ENCODE peak calls at places on chromosome X, in nine cellular contexts. One of them, this sample, is unnamed.

GRCh38 chrX:38817004-38817703 is 15.9 kb downstream of the MID1IP1 start:
- DNase-seq in ovary: peak; percentile 68
- DNase-seq in endodermal cell: peak; percentile 57
- DNase-seq in NB4: peak; percentile 71
- DNase-seq in BJ: no peak
- DNase-seq in sigmoid colon: peak; percentile 73
- DNase-seq in progenitor cell of endocrine pancreas: no peak
- DNase-seq in OCI-LY7: no peak
- DNase-seq in astrocyte of the spinal cord: no peak
- DNase-seq in this sample: no peak

GRCh38 chrX:21766101-21766500 is 8.2 kb upstream of the SMPX start:
- DNase-seq in ovary: no peak
- DNase-seq in endodermal cell: no peak
- DNase-seq in NB4: no peak
- DNase-seq in BJ: no peak
- DNase-seq in sigmoid colon: no peak
- DNase-seq in progenitor cell of endocrine pancreas: no peak
- DNase-seq in OCI-LY7: no peak
- DNase-seq in astrocyte of the spinal cord: no peak
- DNase-seq in this sample: no peak

GRCh38 chrX:66014560-66014959 is 25.3 kb downstream of the VSIG4 start:
- DNase-seq in ovary: no peak
- DNase-seq in endodermal cell: no peak
- DNase-seq in NB4: peak; percentile 57
- DNase-seq in BJ: no peak
- DNase-seq in sigmoid colon: no peak
- DNase-seq in progenitor cell of endocrine pancreas: no peak
- DNase-seq in OCI-LY7: no peak
- DNase-seq in astrocyte of the spinal cord: no peak
- DNase-seq in this sample: no peak

GRCh38 chrX:21932277-21932996 is 8.1 kb upstream of the SMS start:
- DNase-seq in ovary: no peak
- DNase-seq in endodermal cell: peak; percentile 22
- DNase-seq in NB4: peak; percentile 65
- DNase-seq in BJ: peak; percentile 70
- DNase-seq in sigmoid colon: no peak
- DNase-seq in progenitor cell of endocrine pancreas: no peak
- DNase-seq in OCI-LY7: no peak
- DNase-seq in astrocyte of the spinal cord: peak; percentile 91
- DNase-seq in this sample: peak; percentile 80

GRCh38 chrX:78769933-78770332 is 22.4 kb downstream of the LPAR4 start:
- DNase-seq in ovary: no peak
- DNase-seq in endodermal cell: no peak
- DNase-seq in NB4: no peak
- DNase-seq in BJ: no peak
- DNase-seq in sigmoid colon: no peak
- DNase-seq in progenitor cell of endocrine pancreas: no peak
- DNase-seq in OCI-LY7: no peak
- DNase-seq in astrocyte of the spinal cord: no peak
- DNase-seq in this sample: no peak

GRCh38 chrX:56853436-56853835 is 124.4 kb downstream of the NBDY start:
- DNase-seq in ovary: no peak
- DNase-seq in endodermal cell: no peak
- DNase-seq in NB4: no peak
- DNase-seq in BJ: no peak
- DNase-seq in sigmoid colon: no peak
- DNase-seq in progenitor cell of endocrine pancreas: no peak
- DNase-seq in OCI-LY7: no peak
- DNase-seq in astrocyte of the spinal cord: no peak
- DNase-seq in this sample: no peak

GRCh38 chrX:44970709-44971108 is 97.7 kb downstream of the KDM6A start:
- DNase-seq in ovary: no peak
- DNase-seq in endodermal cell: no peak
- DNase-seq in NB4: no peak
- DNase-seq in BJ: no peak
- DNase-seq in sigmoid colon: no peak
- DNase-seq in progenitor cell of endocrine pancreas: no peak
- DNase-seq in OCI-LY7: no peak
- DNase-seq in astrocyte of the spinal cord: no peak
- DNase-seq in this sample: no peak

GRCh38 chrX:74421181-74422028 is at the start of gene SLC16A2:
- DNase-seq in ovary: peak; percentile 72
- DNase-seq in endodermal cell: peak; percentile 85
- DNase-seq in NB4: peak; percentile 93
- DNase-seq in BJ: peak; percentile 35
- DNase-seq in sigmoid colon: peak; percentile 93
- DNase-seq in progenitor cell of endocrine pancreas: peak; percentile 42
- DNase-seq in OCI-LY7: no peak
- DNase-seq in astrocyte of the spinal cord: peak; percentile 83
- DNase-seq in this sample: peak; percentile 52

GRCh38 chrX:71546879-71547278 is 14.0 kb downstream of the OGT start:
- DNase-seq in ovary: no peak
- DNase-seq in endodermal cell: no peak
- DNase-seq in NB4: no peak
- DNase-seq in BJ: no peak
- DNase-seq in sigmoid colon: no peak
- DNase-seq in progenitor cell of endocrine pancreas: no peak
- DNase-seq in OCI-LY7: no peak
- DNase-seq in astrocyte of the spinal cord: no peak
- DNase-seq in this sample: no peak

GRCh38 chrX:15471016-15471415 is 22.1 kb downstream of the PIR start:
- DNase-seq in ovary: peak; percentile 55
- DNase-seq in endodermal cell: peak; percentile 90
- DNase-seq in NB4: peak; percentile 65
- DNase-seq in BJ: no peak
- DNase-seq in sigmoid colon: peak; percentile 69
- DNase-seq in progenitor cell of endocrine pancreas: peak; percentile 54
- DNase-seq in OCI-LY7: peak; percentile 50
- DNase-seq in astrocyte of the spinal cord: peak; percentile 44
- DNase-seq in this sample: no peak

GRCh38 chrX:70424801-70425200 is 1.7 kb downstream of the GDPD2 start:
- DNase-seq in ovary: no peak
- DNase-seq in endodermal cell: no peak
- DNase-seq in NB4: no peak
- DNase-seq in BJ: no peak
- DNase-seq in sigmoid colon: no peak
- DNase-seq in progenitor cell of endocrine pancreas: no peak
- DNase-seq in OCI-LY7: no peak
- DNase-seq in astrocyte of the spinal cord: no peak
- DNase-seq in this sample: no peak

GRCh38 chrX:11103751-11104150 is 7.4 kb upstream of the HCCS start:
- DNase-seq in ovary: no peak
- DNase-seq in endodermal cell: no peak
- DNase-seq in NB4: no peak
- DNase-seq in BJ: no peak
- DNase-seq in sigmoid colon: no peak
- DNase-seq in progenitor cell of endocrine pancreas: no peak
- DNase-seq in OCI-LY7: no peak
- DNase-seq in astrocyte of the spinal cord: no peak
- DNase-seq in this sample: no peak

GRCh38 chrX:111503594-111503993 is 7.9 kb upstream of the SERTM2 start:
- DNase-seq in ovary: no peak
- DNase-seq in endodermal cell: no peak
- DNase-seq in NB4: no peak
- DNase-seq in BJ: no peak
- DNase-seq in sigmoid colon: no peak
- DNase-seq in progenitor cell of endocrine pancreas: no peak
- DNase-seq in OCI-LY7: no peak
- DNase-seq in astrocyte of the spinal cord: no peak
- DNase-seq in this sample: no peak

GRCh38 chrX:65673857-65674350 is 6.5 kb downstream of the MSN start:
- DNase-seq in ovary: no peak
- DNase-seq in endodermal cell: no peak
- DNase-seq in NB4: no peak
- DNase-seq in BJ: no peak
- DNase-seq in sigmoid colon: no peak
- DNase-seq in progenitor cell of endocrine pancreas: no peak
- DNase-seq in OCI-LY7: no peak
- DNase-seq in astrocyte of the spinal cord: no peak
- DNase-seq in this sample: no peak

GRCh38 chrX:48575642-48576041 is 1.4 kb downstream of the RBM3 start:
- DNase-seq in ovary: no peak
- DNase-seq in endodermal cell: no peak
- DNase-seq in NB4: no peak
- DNase-seq in BJ: no peak
- DNase-seq in sigmoid colon: no peak
- DNase-seq in progenitor cell of endocrine pancreas: no peak
- DNase-seq in OCI-LY7: no peak
- DNase-seq in astrocyte of the spinal cord: no peak
- DNase-seq in this sample: no peak

GRCh38 chrX:48574270-48575266 is at the start of gene RBM3:
- DNase-seq in ovary: peak; percentile 91
- DNase-seq in endodermal cell: peak; percentile 94
- DNase-seq in NB4: peak; percentile 94
- DNase-seq in BJ: peak; percentile 66
- DNase-seq in sigmoid colon: peak; percentile 97
- DNase-seq in progenitor cell of endocrine pancreas: peak; percentile 66
- DNase-seq in OCI-LY7: peak; percentile 92
- DNase-seq in astrocyte of the spinal cord: peak; percentile 93
- DNase-seq in this sample: peak; percentile 69

GRCh38 chrX:48573690-48574269 is 504 bp upstream of the RBM3 start:
- DNase-seq in ovary: peak; percentile 58
- DNase-seq in endodermal cell: no peak
- DNase-seq in NB4: no peak
- DNase-seq in BJ: no peak
- DNase-seq in sigmoid colon: peak; percentile 75
- DNase-seq in progenitor cell of endocrine pancreas: no peak
- DNase-seq in OCI-LY7: no peak
- DNase-seq in astrocyte of the spinal cord: peak; percentile 21
- DNase-seq in this sample: no peak

DNA sequence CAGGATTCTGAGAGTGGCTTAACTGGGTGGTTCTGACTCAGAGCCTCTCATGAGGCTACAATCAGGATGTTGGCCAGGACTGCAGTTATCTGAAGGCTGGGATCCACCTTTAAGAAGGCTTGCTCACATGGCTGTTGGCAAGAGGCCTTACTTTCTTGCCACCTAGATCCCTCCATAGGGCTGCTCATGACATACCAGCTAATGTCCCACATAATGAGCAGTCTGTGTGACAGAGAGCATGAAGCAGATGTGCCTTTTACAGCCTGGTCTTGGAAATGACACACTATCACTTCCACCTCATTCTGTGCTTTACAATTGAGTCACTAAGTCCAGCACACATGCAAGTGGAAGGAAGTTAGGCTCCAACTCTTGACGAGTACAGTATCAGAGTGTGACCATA is 4.3 kb upstream of the RBM3 start:
- DNase-seq in ovary: no peak
- DNase-seq in endodermal cell: no peak
- DNase-seq in NB4: peak; percentile 36
- DNase-seq in BJ: no peak
- DNase-seq in sigmoid colon: no peak
- DNase-seq in progenitor cell of endocrine pancreas: no peak
- DNase-seq in OCI-LY7: no peak
- DNase-seq in astrocyte of the spinal cord: peak; percentile 35
- DNase-seq in this sample: no peak
- TF ChIP-seq CTCF in ovary: no peak
- TF ChIP-seq CTCF in endodermal cell: no peak
- TF ChIP-seq CTCF in NB4: no peak
- TF ChIP-seq CTCF in BJ: no peak
- TF ChIP-seq CTCF in sigmoid colon: no peak
- TF ChIP-seq CTCF in progenitor cell of endocrine pancreas: no peak
- TF ChIP-seq CTCF in OCI-LY7: no peak
- TF ChIP-seq CTCF in astrocyte of the spinal cord: no peak
- TF ChIP-seq CTCF in this sample: no peak

GRCh38 chrX:100363926-100364325 is 46.1 kb downstream of the PCDH19 start:
- DNase-seq in ovary: no peak
- DNase-seq in endodermal cell: no peak
- DNase-seq in NB4: peak; percentile 0
- DNase-seq in BJ: no peak
- DNase-seq in sigmoid colon: no peak
- DNase-seq in progenitor cell of endocrine pancreas: no peak
- DNase-seq in OCI-LY7: no peak
- DNase-seq in astrocyte of the spinal cord: no peak
- DNase-seq in this sample: no peak

GRCh38 chrX:100373673-100374072 is 36.4 kb downstream of the PCDH19 start:
- DNase-seq in ovary: no peak
- DNase-seq in endodermal cell: no peak
- DNase-seq in NB4: no peak
- DNase-seq in BJ: no peak
- DNase-seq in sigmoid colon: no peak
- DNase-seq in progenitor cell of endocrine pancreas: no peak
- DNase-seq in OCI-LY7: peak; percentile 44
- DNase-seq in astrocyte of the spinal cord: no peak
- DNase-seq in this sample: no peak

DNA sequence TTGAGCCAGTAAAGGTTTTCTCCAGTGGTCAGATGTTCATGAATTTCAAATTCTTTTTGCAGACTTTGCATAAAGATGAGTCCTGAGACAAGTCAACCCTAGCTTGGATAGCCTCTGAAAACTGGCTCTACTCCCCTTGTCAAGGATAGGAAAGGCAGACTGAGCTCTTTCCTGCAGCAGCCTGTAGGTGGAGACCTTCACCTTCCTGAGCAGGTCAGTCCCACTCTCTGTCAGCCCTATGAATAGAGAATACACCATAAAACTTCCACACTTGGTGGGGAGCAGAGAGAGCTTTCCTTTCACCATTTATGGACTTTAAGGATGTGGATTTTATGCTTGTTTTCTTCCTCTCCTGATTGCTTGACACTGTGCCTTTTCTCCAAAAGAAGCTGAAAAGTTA is 41.9 kb downstream of the PCDH19 start:
- DNase-seq in ovary: no peak
- DNase-seq in endodermal cell: peak; percentile 70
- DNase-seq in NB4: peak; percentile 25
- DNase-seq in BJ: no peak
- DNase-seq in sigmoid colon: no peak
- DNase-seq in progenitor cell of endocrine pancreas: no peak
- DNase-seq in OCI-LY7: peak; percentile 11
- DNase-seq in astrocyte of the spinal cord: no peak
- DNase-seq in this sample: no peak
- TF ChIP-seq CTCF in ovary: no peak
- TF ChIP-seq CTCF in endodermal cell: peak; percentile 84
- TF ChIP-seq CTCF in NB4: peak; percentile 46
- TF ChIP-seq CTCF in BJ: peak; percentile 28
- TF ChIP-seq CTCF in sigmoid colon: no peak
- TF ChIP-seq CTCF in progenitor cell of endocrine pancreas: peak; percentile 54
- TF ChIP-seq CTCF in OCI-LY7: peak; percentile 61
- TF ChIP-seq CTCF in astrocyte of the spinal cord: peak; percentile 30
- TF ChIP-seq CTCF in this sample: peak; percentile 37

DNA sequence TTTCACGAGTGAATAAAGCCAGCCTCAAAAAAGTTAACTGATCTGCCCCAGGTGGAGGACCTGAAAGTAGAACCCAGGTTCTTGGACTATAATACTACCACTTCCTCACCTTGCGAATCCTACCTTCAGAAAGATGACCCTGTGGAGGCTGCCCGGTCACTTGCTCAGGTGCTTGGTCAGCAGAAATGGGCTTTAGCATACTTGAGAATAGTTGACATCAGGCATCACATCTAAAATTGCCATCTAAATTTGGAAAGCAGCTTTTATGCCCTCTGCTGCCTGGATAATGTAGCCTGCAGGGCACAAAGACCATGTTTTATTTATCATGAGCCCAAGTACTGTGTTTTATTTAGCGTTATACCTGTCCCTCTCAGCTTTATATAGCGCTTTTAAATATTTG is 3.0 kb downstream of the BCLAF3 start:
- DNase-seq in ovary: no peak
- DNase-seq in endodermal cell: no peak
- DNase-seq in NB4: no peak
- DNase-seq in BJ: no peak
- DNase-seq in sigmoid colon: no peak
- DNase-seq in progenitor cell of endocrine pancreas: no peak
- DNase-seq in OCI-LY7: no peak
- DNase-seq in astrocyte of the spinal cord: no peak
- DNase-seq in this sample: no peak
- TF ChIP-seq CTCF in ovary: no peak
- TF ChIP-seq CTCF in endodermal cell: no peak
- TF ChIP-seq CTCF in NB4: no peak
- TF ChIP-seq CTCF in BJ: no peak
- TF ChIP-seq CTCF in sigmoid colon: no peak
- TF ChIP-seq CTCF in progenitor cell of endocrine pancreas: no peak
- TF ChIP-seq CTCF in OCI-LY7: peak; percentile 24
- TF ChIP-seq CTCF in astrocyte of the spinal cord: no peak
- TF ChIP-seq CTCF in this sample: no peak

GRCh38 chrX:106898462-106898861 is 4.7 kb downstream of the RIPPLY1 start:
- DNase-seq in ovary: no peak
- DNase-seq in endodermal cell: no peak
- DNase-seq in NB4: peak; percentile 50
- DNase-seq in BJ: no peak
- DNase-seq in sigmoid colon: no peak
- DNase-seq in progenitor cell of endocrine pancreas: no peak
- DNase-seq in OCI-LY7: peak; percentile 53
- DNase-seq in astrocyte of the spinal cord: peak; percentile 58
- DNase-seq in this sample: no peak
- TF ChIP-seq CTCF in ovary: no peak
- TF ChIP-seq CTCF in endodermal cell: peak; percentile 70
- TF ChIP-seq CTCF in NB4: peak; percentile 21
- TF ChIP-seq CTCF in BJ: peak; percentile 31
- TF ChIP-seq CTCF in sigmoid colon: no peak
- TF ChIP-seq CTCF in progenitor cell of endocrine pancreas: peak; percentile 43
- TF ChIP-seq CTCF in OCI-LY7: peak; percentile 70
- TF ChIP-seq CTCF in astrocyte of the spinal cord: peak; percentile 31
- TF ChIP-seq CTCF in this sample: peak; percentile 29